ENCODE peak calls at places on chromosomes 4 and X, in nine cellular contexts. X, O, K, W, A, Z, Y, U and M are unnamed samples.

GRCh38 chr4:24690436-24690835 is 104.9 kb upstream of the SOD3 start:
- DNase-seq in O (no peak), U (no peak), A (no peak), X (no peak), K (no peak), Y (no peak), Z (no peak), W (peak), M (peak)

GRCh38 chrX:19709812-19710518 is 177.4 kb downstream of the SH3KBP1 start:
- DNase-seq in O (no peak), X (no peak), Y (peak), A (no peak), U (no peak), Z (no peak), W (peak), K (peak), M (no peak)

GRCh38 chr4:56606385-56606784 is 74.7 kb downstream of the HOPX start:
- DNase-seq in Y (no peak), X (no peak), Z (no peak), W (no peak), O (no peak), U (no peak), A (no peak), K (no peak), M (no peak)

GRCh38 chr4:6747690-6748068 is 31.7 kb downstream of the BLOC1S4 start:
- DNase-seq in X (no peak), W (no peak), A (no peak), U (no peak), Z (no peak), K (no peak), O (no peak), Y (no peak), M (no peak)

GRCh38 chr4:1567808-1568581 is 116.1 kb downstream of the FAM53A start:
- DNase-seq in W (no peak), Y (no peak), A (no peak), O (no peak), U (no peak), X (peak), Z (no peak), K (no peak), M (no peak)

GRCh38 chrX:115940888-115941332 is 229.6 kb upstream of the AGTR2 start:
- DNase-seq in W (peak), A (peak), Y (peak), U (peak), X (peak), O (no peak), K (peak), Z (peak), M (peak)

GRCh38 chr4:128006592-128006991 is 41.4 kb downstream of the ABHD18 start:
- DNase-seq in Z (no peak), K (peak), W (peak), Y (no peak), O (no peak), X (no peak), A (no peak), U (no peak), M (peak)

GRCh38 chrX:110992611-110993010 is 103.4 kb upstream of the PAK3 start:
- DNase-seq in Z (peak), W (peak), Y (peak), A (peak), O (peak), U (peak), K (peak), X (peak), M (peak)

GRCh38 chr4:44532851-44533250 is 84.2 kb upstream of the KCTD8 start:
- DNase-seq in A (no peak), X (no peak), Y (no peak), U (no peak), O (no peak), K (peak), Z (no peak), W (no peak), M (no peak)

GRCh38 chr4:24917076-24917856 is 4.4 kb upstream of the CCDC149 start:
- DNase-seq in X (no peak), O (no peak), U (no peak), Z (no peak), A (no peak), K (no peak), W (no peak), Y (peak), M (no peak)

GRCh38 chr4:59583845-59584568 is 1616.1 kb upstream of the ADGRL3 start:
- DNase-seq in X (no peak), O (no peak), W (no peak), A (no peak), Z (no peak), U (no peak), Y (no peak), K (no peak), M (no peak)

GRCh38 chr4:170025523-170026252 is 507 bp downstream of the MFAP3L start:
- DNase-seq in W (no peak), K (no peak), U (no peak), Y (peak), A (no peak), O (no peak), X (peak), Z (no peak), M (no peak)

GRCh38 chr4:81913427-81913878 is 441.7 kb upstream of the RASGEF1B start:
- DNase-seq in A (peak), K (no peak), Z (no peak), W (peak), X (peak), Y (peak), U (peak), O (peak), M (peak)

GRCh38 chr4:65071532-65071931 is 598.8 kb downstream of the EPHA5 start:
- DNase-seq in Z (no peak), K (peak), W (no peak), O (no peak), U (no peak), X (no peak), A (no peak), Y (no peak), M (no peak)

GRCh38 chr4:5955201-5955821 is 62.4 kb upstream of the CRMP1 start:
- DNase-seq in U (no peak), W (no peak), X (peak), O (no peak), Y (peak), Z (peak), K (no peak), A (no peak), M (no peak)

GRCh38 chr4:54547299-54548097 is 110.3 kb upstream of the KIT start:
- DNase-seq in O (no peak), Y (no peak), K (no peak), X (no peak), W (no peak), A (peak), U (no peak), Z (no peak), M (no peak)

GRCh38 chrX:43655151-43655676 is 885 bp upstream of the MAOA start:
- DNase-seq in U (no peak), K (peak), A (no peak), O (peak), Y (peak), Z (peak), W (peak), X (peak), M (no peak)

GRCh38 chr4:48967626-48968025 is 18.4 kb upstream of the CWH43 start:
- DNase-seq in Z (no peak), U (no peak), W (peak), O (no peak), Y (no peak), K (peak), X (no peak), A (no peak), M (no peak)

GRCh38 chrX:24990585-24990984 is 25.2 kb downstream of the ARX start:
- DNase-seq in Y (no peak), X (no peak), K (no peak), A (no peak), W (peak), O (no peak), Z (no peak), U (no peak), M (no peak)

GRCh38 chr4:170497105-170497504 is 407.3 kb upstream of the AADAT start:
- DNase-seq in K (no peak), X (peak), Y (no peak), Z (peak), A (peak), W (no peak), O (peak), U (no peak), M (no peak)

GRCh38 chrX:22135994-22136684 is 104.0 kb downstream of the PHEX start:
- DNase-seq in A (peak), K (peak), Z (peak), Y (peak), O (peak), W (peak), U (peak), X (peak), M (no peak)

GRCh38 chr4:184596617-184597185 is 52.5 kb downstream of the CASP3 start:
- DNase-seq in K (no peak), A (no peak), X (no peak), W (peak), Y (no peak), Z (no peak), O (no peak), U (no peak), M (no peak)

GRCh38 chr4:38310446-38311043 is 350.3 kb downstream of the PTTG2 start:
- DNase-seq in X (no peak), W (no peak), K (peak), Z (no peak), U (peak), O (peak), A (peak), Y (no peak), M (peak)

GRCh38 chrX:39619182-39620009 is 478.4 kb downstream of the BCOR start:
- DNase-seq in Y (peak), K (no peak), U (no peak), A (no peak), W (peak), Z (peak), X (no peak), O (no peak), M (no peak)

GRCh38 chr4:79864470-79865190 is 208.4 kb downstream of the ANTXR2 start:
- DNase-seq in A (no peak), Z (peak), X (peak), Y (no peak), K (peak), W (no peak), U (no peak), O (no peak), M (no peak)

GRCh38 chr4:17817027-17817426 is 6.2 kb downstream of the NCAPG start:
- DNase-seq in W (peak), X (peak), Z (peak), U (peak), K (peak), A (peak), O (peak), Y (peak), M (peak)

GRCh38 chr4:3302164-3302785 is 9.5 kb downstream of the RGS12 start:
- DNase-seq in Z (no peak), O (peak), X (no peak), W (no peak), Y (peak), U (peak), K (peak), A (peak), M (no peak)

GRCh38 chrX:104351173-104351769 is 96.5 kb upstream of the ESX1 start:
- DNase-seq in O (no peak), W (peak), U (no peak), A (no peak), X (no peak), Y (peak), K (peak), Z (no peak), M (peak)

GRCh38 chr4:30770049-30770549 is 49.9 kb downstream of the PCDH7 start:
- DNase-seq in K (peak), Y (no peak), Z (no peak), X (no peak), O (no peak), A (no peak), U (no peak), W (peak), M (no peak)

GRCh38 chrX:17411189-17411588 is 36.2 kb downstream of the NHS start:
- DNase-seq in U (no peak), O (no peak), A (no peak), Z (no peak), X (no peak), K (peak), W (no peak), Y (no peak), M (no peak)

GRCh38 chr4:66482186-66482585 is 811.9 kb upstream of the EPHA5 start:
- DNase-seq in Y (no peak), Z (no peak), U (no peak), K (no peak), A (no peak), W (no peak), O (no peak), X (no peak), M (no peak)